ENCODE peak calls at places on chromosomes 13 and 19, in six cellular contexts. M is kidney; G is Panc1; S is CD8-positive, alpha-beta T cell; P is psoas muscle; K is right lobe of liver. U is an unnamed sample.

GRCh38 chr19:13960863-13961784 is 8.8 kb downstream of the DCAF15 start:
- DNase-seq in M (no peak), G (no peak), S (no peak), P (no peak), K (no peak), U (no peak)

GRCh38 chr19:46574533-46574932 is 26.6 kb upstream of the CALM3 start:
- DNase-seq in M (no peak), G (no peak), S (no peak), P (no peak), K (no peak), U (no peak)

GRCh38 chr19:44841255-44841654 is 4.8 kb upstream of the NECTIN2 start:
- DNase-seq in M (no peak), G (no peak), S (no peak), P (no peak), K (no peak), U (no peak)

GRCh38 chr13:45374917-45375316 is 33.9 kb upstream of the TPT1 start:
- DNase-seq in M (no peak), G (no peak), S (no peak), P (no peak), K (no peak), U (no peak)

GRCh38 chr13:113852536-113853517 is 11.0 kb downstream of the GAS6 start:
- DNase-seq in M (peak; percentile 68), G (no peak), S (no peak), P (peak; percentile 45), K (peak; percentile 53), U (peak; percentile 67)

GRCh38 chr13:83780201-83780600 is 102.1 kb downstream of the SLITRK1 start:
- DNase-seq in M (peak; percentile 28), G (peak; percentile 7), S (no peak), P (no peak), K (no peak), U (no peak)

GRCh38 chr13:34208326-34208725 is 390.4 kb downstream of the RFC3 start:
- DNase-seq in M (no peak), G (no peak), S (no peak), P (no peak), K (no peak), U (no peak)

GRCh38 chr19:29324717-29325116 is 111.8 kb upstream of the UQCRFS1 start:
- DNase-seq in M (no peak), G (no peak), S (no peak), P (no peak), K (no peak), U (no peak)

GRCh38 chr13:102617697-102618350 is 21.0 kb downstream of the TPP2 start:
- DNase-seq in M (no peak), G (no peak), S (no peak), P (no peak), K (no peak), U (no peak)

GRCh38 chr19:32453736-32454135 is 48.2 kb downstream of the DPY19L3 start:
- DNase-seq in M (no peak), G (no peak), S (no peak), P (no peak), K (no peak), U (no peak)

GRCh38 chr19:19595171-19595701 is 23.3 kb downstream of the PBX4 start:
- DNase-seq in M (no peak), G (no peak), S (no peak), P (no peak), K (no peak), U (no peak)

GRCh38 chr19:23823952-23824389 is 65.3 kb upstream of the ZNF681 start:
- DNase-seq in M (no peak), G (no peak), S (no peak), P (no peak), K (no peak), U (no peak)

GRCh38 chr19:31317542-31317941 is 31.7 kb downstream of the TSHZ3 start:
- DNase-seq in M (no peak), G (no peak), S (no peak), P (no peak), K (no peak), U (no peak)

GRCh38 chr13:24214528-24214927 is 54.0 kb downstream of the SPATA13 start:
- DNase-seq in M (no peak), G (no peak), S (no peak), P (no peak), K (no peak), U (no peak)

GRCh38 chr13:21034602-21035190 is 26.7 kb downstream of the LATS2 start:
- DNase-seq in M (no peak), G (no peak), S (no peak), P (no peak), K (no peak), U (no peak)

GRCh38 chr19:42512130-42512636 is 16.1 kb downstream of the CEACAM1 start:
- DNase-seq in M (no peak), G (no peak), S (no peak), P (no peak), K (no peak), U (no peak)

GRCh38 chr19:32404939-32405430 is 585 bp upstream of the DPY19L3 start:
- DNase-seq in M (peak; percentile 86), G (no peak), S (no peak), P (peak; percentile 87), K (peak; percentile 84), U (peak; percentile 73)

GRCh38 chr13:90867336-90867683 is 480.2 kb upstream of the MIR17HG start:
- DNase-seq in M (peak; percentile 71), G (peak; percentile 15), S (no peak), P (peak; percentile 46), K (no peak), U (no peak)

GRCh38 chr13:112624602-112625430 is 36.9 kb upstream of the TUBGCP3 start:
- DNase-seq in M (peak; percentile 45), G (no peak), S (no peak), P (no peak), K (no peak), U (no peak)

GRCh38 chr13:33179463-33179862 is 106.1 kb downstream of the STARD13 start:
- DNase-seq in M (no peak), G (no peak), S (no peak), P (no peak), K (no peak), U (no peak)

GRCh38 chr13:88235441-88235840 is 564.3 kb downstream of the SLITRK5 start:
- DNase-seq in M (no peak), G (no peak), S (no peak), P (no peak), K (no peak), U (no peak)

GRCh38 chr13:42970824-42971669 is 21.0 kb downstream of the EPSTI1 start:
- DNase-seq in M (no peak), G (no peak), S (no peak), P (no peak), K (no peak), U (peak; percentile 82)

GRCh38 chr13:43830481-43830873 is 43.7 kb upstream of the ENOX1 start:
- DNase-seq in M (no peak), G (no peak), S (no peak), P (no peak), K (no peak), U (no peak)

GRCh38 chr19:1469936-1470863 is 8.8 kb downstream of the C19orf25 start:
- DNase-seq in M (peak; percentile 81), G (no peak), S (peak; percentile 38), P (peak; percentile 56), K (no peak), U (peak; percentile 74)

GRCh38 chr19:1470864-1471513 is 8.0 kb downstream of the C19orf25 start:
- DNase-seq in M (peak; percentile 82), G (no peak), S (no peak), P (peak; percentile 56), K (peak; percentile 51), U (no peak)

GRCh38 chr19:1468274-1469199 is 10.5 kb downstream of the C19orf25 start:
- DNase-seq in M (peak; percentile 80), G (no peak), S (no peak), P (peak; percentile 62), K (no peak), U (no peak)

GRCh38 chr19:1467512-1468273 is 11.3 kb downstream of the C19orf25 start:
- DNase-seq in M (peak; percentile 73), G (no peak), S (no peak), P (peak; percentile 51), K (no peak), U (no peak)

DNA sequence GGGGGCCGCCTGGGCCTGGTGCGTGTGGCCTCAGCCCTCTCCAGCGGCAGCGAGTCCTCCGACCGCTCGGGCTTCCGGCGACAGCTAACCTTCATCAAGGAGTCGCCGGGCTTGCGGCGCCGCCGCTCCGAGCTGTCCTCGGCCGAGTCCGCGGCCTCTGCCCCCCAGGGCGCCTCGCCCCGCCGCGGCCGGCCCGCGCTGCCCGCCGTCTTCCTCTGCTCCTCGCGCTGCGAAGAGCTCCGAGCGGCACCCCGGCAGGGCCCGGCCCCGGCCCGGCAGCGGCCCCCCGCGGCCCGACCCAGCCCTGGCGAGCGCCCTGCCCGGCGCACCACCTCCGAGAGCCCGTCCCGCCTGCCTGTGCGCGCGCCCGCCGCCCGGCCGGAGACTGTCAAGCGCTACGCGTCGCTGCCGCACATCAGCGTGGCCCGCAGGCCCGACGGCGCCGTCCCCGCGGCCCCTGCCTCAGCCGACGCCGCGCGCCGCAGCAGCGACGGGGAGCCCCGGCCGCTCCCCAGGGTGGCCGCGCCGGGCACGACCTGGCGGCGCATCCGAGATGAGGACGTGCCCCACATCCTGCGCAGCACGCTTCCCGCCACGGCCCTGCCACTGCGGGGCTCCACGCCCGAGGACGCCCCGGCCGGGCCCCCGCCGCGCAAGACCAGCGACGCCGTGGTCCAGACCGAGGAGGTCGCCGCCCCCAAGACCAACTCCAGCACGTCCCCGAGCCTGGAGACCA is 9.6 kb downstream of the C19orf25 start:
- DNase-seq in M (peak; percentile 76), G (no peak), S (no peak), P (no peak), K (no peak), U (no peak)
- TF ChIP-seq CTCF in M (no peak), G (no peak), S (no peak), P (no peak), K (no peak), U (no peak)

DNA sequence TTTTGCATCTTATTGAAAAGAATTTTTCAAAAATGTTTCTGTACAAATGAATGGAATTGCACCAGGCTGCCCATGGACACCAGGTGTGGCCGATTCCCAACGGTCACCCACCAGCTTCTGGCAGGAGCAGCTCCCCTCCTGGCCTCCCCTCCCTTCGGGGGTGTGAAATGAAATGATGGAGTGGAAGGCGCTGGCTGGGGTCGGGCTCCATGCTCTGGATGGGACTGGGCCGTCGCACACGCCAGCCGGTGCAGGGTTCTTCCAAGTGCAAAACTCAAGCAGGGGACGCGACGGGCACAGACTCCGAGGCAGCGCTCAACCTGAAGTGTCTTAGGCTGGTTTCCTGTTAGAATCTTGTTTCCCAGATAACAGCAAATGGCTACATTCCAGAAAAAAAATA is 21.9 kb downstream of the C19orf44 start:
- DNase-seq in M (no peak), G (no peak), S (no peak), P (no peak), K (no peak), U (no peak)
- H3K36me3 ChIP-seq in M (peaks cover 55% of the 10 kb centered on the region), G (no peaks in the 10 kb centered on the region), S (peaks cover 42% of the 10 kb centered on the region), P (peaks cover 93% of the 10 kb centered on the region), K (peaks cover 30% of the 10 kb centered on the region), U (no peaks in the 10 kb centered on the region)

GRCh38 chr13:28138012-28138755 is at the start of gene PAN3:
- DNase-seq in M (peak; percentile 97), G (peak; percentile 25), S (peak; percentile 83), P (peak; percentile 96), K (peak; percentile 95), U (peak; percentile 92)
- TF ChIP-seq CTCF in M (no peak), G (no peak), S (no peak), P (peak; percentile 12), K (peak; percentile 9), U (no peak)

DNA sequence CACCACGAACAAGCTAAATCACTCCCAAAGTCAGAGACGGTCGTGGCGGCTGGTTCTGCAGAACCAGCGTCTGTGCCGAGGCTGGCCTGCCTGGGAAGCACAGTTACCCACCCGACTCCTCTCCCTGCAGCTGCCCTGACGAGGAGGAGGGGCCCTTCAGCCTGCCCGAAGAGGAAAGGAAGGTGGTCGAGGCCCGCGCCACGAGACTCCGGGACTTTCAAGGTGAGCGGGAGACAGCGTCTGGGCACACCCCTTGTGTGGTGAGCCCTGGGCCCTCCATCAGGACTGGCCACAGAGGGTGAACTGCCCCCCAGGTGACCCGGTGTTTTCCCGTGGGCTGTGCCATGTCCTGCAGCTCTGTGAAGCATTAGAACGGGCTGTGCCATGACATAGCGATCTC is 29.1 kb downstream of the PEX11G start:
- DNase-seq in M (no peak), G (no peak), S (no peak), P (no peak), K (no peak), U (no peak)
- H3K36me3 ChIP-seq in M (peaks cover 26% of the 10 kb centered on the region), G (no peaks in the 10 kb centered on the region), S (peaks cover 87% of the 10 kb centered on the region), P (peaks cover 80% of the 10 kb centered on the region), K (no peaks in the 10 kb centered on the region), U (peaks cover 95% of the 10 kb centered on the region)

U was measured in Peyer's patch.